ENCODE peak calls at places on chromosomes 1 and 21, in eight cellular contexts. U is esophagus muscularis mucosa, G is frontal cortex, K is left cardiac atrium, A is heart right ventricle, L is NCI-H2171, Q is DMS79, E is GM10248. C is an unnamed sample.

GRCh38 chr1:150968491-150968890 is 6.1 kb downstream of the CERS2 start:
- DNase-seq in Q (no peak), U (no peak), L (no peak), A (no peak), K (no peak), E (no peak), G (no peak), C (no peak)

GRCh38 chr1:158112994-158113758 is 67.5 kb upstream of the CD1D start:
- DNase-seq in A (peak), G (peak), K (peak), E (peak), Q (no peak), U (no peak), L (no peak), C (peak)

GRCh38 chr1:3796215-3797193 is at the start of gene LRRC47:
- DNase-seq in U (peak), E (peak), L (peak), K (peak), Q (peak), A (peak), G (peak), C (peak)

GRCh38 chr21:44013380-44014088 is 1.4 kb downstream of the TRAPPC10 start:
- DNase-seq in L (no peak), E (peak), G (no peak), U (no peak), A (no peak), Q (no peak), K (no peak), C (peak)

GRCh38 chr1:166064324-166064926 is 102.4 kb downstream of the FAM78B start:
- DNase-seq in A (no peak), G (no peak), U (no peak), E (no peak), Q (no peak), K (no peak), L (no peak), C (no peak)

GRCh38 chr1:232367293-232367692 is 262.6 kb downstream of the SIPA1L2 start:
- DNase-seq in L (peak), K (no peak), U (no peak), Q (peak), A (no peak), E (no peak), G (no peak), C (peak)

GRCh38 chr21:45209046-45209445 is 78.6 kb downstream of the POFUT2 start:
- DNase-seq in Q (no peak), G (no peak), L (no peak), K (no peak), U (no peak), A (no peak), E (no peak), C (peak)

GRCh38 chr1:26278835-26279597 is 870 bp upstream of the SH3BGRL3 start:
- DNase-seq in G (no peak), Q (no peak), A (no peak), U (no peak), L (peak), E (no peak), K (no peak), C (peak)

GRCh38 chr1:62325076-62325475 is 5.8 kb upstream of the KANK4 start:
- DNase-seq in U (no peak), G (no peak), A (no peak), E (no peak), L (no peak), K (no peak), Q (no peak), C (peak)

GRCh38 chr1:155128755-155129473 is 1.2 kb downstream of the EFNA1 start:
- DNase-seq in K (peak), Q (no peak), U (no peak), G (no peak), A (peak), E (no peak), L (no peak), C (peak)

C was measured in myocyte.